ENCODE peak calls at places on chromosome 5, in four cellular contexts. H is psoas muscle, M is fibroblast of lung, F is foreskin fibroblast. R is an unnamed sample.

GRCh38 chr5:9405196-9405754 is 140.6 kb downstream of the SEMA5A start:
- DNase-seq in H (no peak), M (no peak), F (no peak), R (no peak)

GRCh38 chr5:173602423-173602822 is 14.0 kb downstream of the BOD1 start:
- DNase-seq in H (peak), M (peak), F (peak), R (peak)

GRCh38 chr5:2201832-2202231 is 319.1 kb upstream of the IRX4 start:
- DNase-seq in H (no peak), M (no peak), F (no peak), R (no peak)

GRCh38 chr5:173473293-173473692 is 143.2 kb downstream of the BOD1 start:
- DNase-seq in H (no peak), M (peak), F (no peak), R (no peak)

GRCh38 chr5:180366303-180366702 is 13.2 kb upstream of the GFPT2 start:
- DNase-seq in H (peak), M (peak), F (no peak), R (no peak)

GRCh38 chr5:135167634-135168033 is 133.6 kb upstream of the PITX1 start:
- DNase-seq in H (no peak), M (no peak), F (no peak), R (no peak)

GRCh38 chr5:17184596-17184995 is 32.8 kb upstream of the BASP1 start:
- DNase-seq in H (no peak), M (peak), F (no peak), R (no peak)

GRCh38 chr5:159824188-159825153 is 91.8 kb upstream of the ADRA1B start:
- DNase-seq in H (no peak), M (no peak), F (no peak), R (no peak)

GRCh38 chr5:14202462-14202861 is 59.3 kb downstream of the TRIO start:
- DNase-seq in H (no peak), M (peak), F (no peak), R (no peak)

GRCh38 chr5:14206028-14206725 is 63.0 kb downstream of the TRIO start:
- DNase-seq in H (no peak), M (peak), F (no peak), R (no peak)

GRCh38 chr5:14204785-14205321 is 61.7 kb downstream of the TRIO start:
- DNase-seq in H (peak), M (peak), F (peak), R (no peak)

GRCh38 chr5:14201325-14202061 is 58.4 kb downstream of the TRIO start:
- DNase-seq in H (no peak), M (peak), F (no peak), R (no peak)

GRCh38 chr5:14204011-14204670 is 61.0 kb downstream of the TRIO start:
- DNase-seq in H (no peak), M (no peak), F (no peak), R (no peak)
- H3K4me3 ChIP-seq in H (no peak), M (no peak), F (no peak), R (no peak)

DNA sequence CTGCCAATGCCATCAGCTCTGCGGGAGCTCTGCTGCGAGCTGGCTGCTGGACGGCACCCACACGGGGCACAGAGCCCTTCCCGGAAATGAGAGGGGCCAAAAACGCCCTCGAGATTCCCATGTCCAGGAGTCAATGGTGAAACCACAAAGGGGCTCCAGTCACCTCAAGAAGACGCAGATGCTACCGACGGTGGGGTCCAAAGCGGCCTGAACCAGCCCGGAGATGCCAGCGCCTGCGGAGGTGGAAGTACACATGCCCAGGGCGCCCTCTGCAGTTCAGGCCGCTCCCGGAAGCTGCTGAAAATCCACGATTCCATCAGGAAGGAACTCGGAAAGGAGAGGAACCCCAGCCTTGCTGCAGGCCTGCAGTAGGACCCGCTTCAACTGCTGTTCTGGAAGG is 82.4 kb upstream of the SELENOP start:
- DNase-seq in H (no peak), M (no peak), F (no peak), R (no peak)
- TF ChIP-seq CTCF in H (peak), M (peak), F (no peak), R (no peak)

DNA sequence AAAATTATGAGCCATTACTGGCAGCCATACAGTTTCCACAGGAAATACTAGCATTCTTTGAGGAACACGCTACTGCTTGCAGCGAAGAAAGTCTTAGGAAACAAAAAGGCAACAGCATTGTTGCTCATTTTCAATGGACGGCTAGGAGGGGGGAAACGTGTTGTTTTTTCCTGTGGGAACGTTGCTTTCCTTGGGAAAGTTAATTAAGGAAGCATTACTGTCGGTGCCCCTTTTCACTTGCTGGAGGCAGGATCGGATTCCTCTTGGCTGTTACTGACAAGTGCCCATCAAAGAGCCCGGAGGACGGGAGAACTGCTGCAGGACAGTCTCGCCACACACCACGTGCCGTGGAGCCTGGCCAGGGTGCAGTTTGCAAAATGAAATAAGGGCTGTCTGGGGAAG is 965 bp downstream of the SNCAIP start:
- DNase-seq in H (peak), M (peak), F (no peak), R (no peak)
- H3K4me3 ChIP-seq in H (peak), M (peak), F (peak), R (peak)

DNA sequence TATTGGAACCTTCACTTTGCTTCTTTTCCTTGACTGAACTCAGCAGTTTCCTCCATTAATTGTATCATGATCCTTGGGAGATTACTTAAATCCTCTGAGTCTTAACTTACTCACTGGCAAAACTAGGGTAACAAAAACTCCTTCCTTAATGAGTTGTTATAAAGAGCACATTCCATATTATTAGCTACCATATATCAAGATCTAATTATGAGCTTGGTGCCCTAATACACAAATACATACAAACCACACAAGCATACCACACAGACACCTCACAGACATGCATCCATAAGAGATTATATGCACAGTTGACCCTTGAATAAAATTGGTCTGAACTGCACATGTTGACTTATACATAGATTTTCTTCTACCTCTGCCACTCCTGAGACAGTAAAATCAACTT is 2.5 kb upstream of the SPINK7 start:
- DNase-seq in H (no peak), M (no peak), F (no peak), R (no peak)
- TF ChIP-seq CTCF in H (no peak), M (no peak), F (no peak), R (no peak)

DNA sequence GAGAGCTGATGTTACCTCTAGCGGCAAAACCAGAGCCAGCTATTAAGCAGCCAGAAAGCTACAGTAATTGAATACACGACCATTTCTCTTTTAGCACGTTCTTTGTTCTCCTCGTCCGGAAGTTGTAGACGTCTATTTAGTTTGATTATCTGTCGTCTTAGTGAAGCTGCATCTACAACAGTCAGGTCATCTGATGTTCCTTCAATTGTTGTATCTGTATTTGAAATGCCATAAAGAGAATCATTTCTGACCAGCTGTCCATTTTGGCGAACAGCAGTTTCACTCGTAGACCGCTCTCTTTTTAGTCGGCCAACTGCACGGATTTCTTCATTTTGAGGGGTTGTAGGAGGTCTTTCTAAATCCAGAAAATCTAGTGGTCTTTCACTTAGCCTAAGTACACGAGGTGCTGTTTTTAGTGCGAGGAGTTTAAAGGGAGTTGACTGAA is 12.6 kb downstream of the PDE6A start:
- DNase-seq in H (no peak), M (no peak), F (no peak), R (no peak)
- H3K4me3 ChIP-seq in H (peak), M (no peak), F (no peak), R (no peak)

DNA sequence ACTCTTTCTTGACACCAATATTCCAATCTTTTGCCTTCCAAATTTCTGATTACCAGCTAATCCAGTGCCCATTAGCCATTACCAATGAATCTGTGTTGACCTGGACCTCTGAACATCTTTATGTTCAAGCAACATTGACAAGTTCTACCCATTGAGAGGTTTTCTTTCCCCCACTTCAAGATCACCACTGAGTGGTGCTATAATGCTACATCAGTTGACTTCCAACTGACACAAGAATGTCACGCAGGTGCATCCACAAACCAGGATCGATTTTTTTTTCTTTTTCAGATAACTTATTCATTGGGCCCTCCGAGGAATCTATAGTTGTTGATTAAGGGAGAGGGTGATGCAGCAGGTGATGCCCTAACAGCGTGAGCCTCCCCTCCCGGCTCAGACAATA is 102.6 kb downstream of the SLC1A3 start:
- DNase-seq in H (no peak), M (no peak), F (no peak), R (no peak)
- TF ChIP-seq CTCF in H (no peak), M (no peak), F (no peak), R (no peak)

DNA sequence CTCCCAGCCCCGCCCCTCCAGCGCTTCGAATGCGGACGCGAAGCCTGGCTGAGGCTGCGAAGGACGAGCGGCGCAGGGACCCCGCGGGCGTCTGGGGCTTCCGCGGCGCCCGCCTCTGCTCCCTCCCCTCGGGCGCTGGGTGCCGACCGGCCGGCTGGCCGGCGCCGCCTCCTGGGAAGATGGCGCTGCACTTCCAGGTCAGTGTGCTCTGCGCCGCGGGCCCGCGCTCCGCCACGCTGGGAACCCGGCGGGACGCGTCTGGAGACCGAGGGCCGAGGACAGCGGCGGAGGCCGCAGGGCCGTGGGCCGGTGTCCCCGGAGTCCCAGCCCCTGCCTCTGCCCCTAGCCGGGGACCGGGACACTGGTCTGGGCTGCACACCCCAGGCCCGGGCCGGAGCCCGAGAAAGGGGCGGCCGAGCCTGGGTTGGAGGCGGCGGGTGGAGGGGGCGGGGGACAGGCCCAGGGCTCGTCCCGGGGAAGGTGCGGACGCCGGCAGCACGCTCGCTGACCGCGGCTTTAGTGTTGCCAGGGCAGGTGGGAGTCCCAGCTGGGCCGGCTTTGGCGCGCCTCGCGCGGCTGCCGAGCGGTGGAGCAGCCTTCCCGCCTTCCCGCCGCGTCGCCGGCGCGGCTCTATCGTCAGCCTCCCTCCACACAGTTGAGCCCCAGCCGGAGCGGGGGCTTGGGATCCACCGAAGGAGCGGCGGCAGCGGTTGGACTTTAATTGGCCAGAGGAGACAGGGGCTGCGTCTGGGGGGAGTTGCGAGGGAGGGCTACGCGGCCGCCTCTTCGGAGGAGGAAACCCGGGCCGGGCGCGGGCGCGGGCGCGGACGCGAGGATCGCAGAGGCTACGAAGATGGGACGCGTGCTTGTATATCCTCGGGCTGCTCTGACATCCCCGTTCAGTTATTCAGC is at the start of gene RANBP17:
- DNase-seq in H (peak), M (peak), F (peak), R (no peak)
- H3K4me3 ChIP-seq in H (peak), M (peak), F (peak), R (peak)

GRCh38 chr5:104733063-104733719 is 1170.6 kb upstream of the NUDT12 start:
- DNase-seq in H (no peak), M (no peak), F (no peak), R (no peak)

GRCh38 chr5:104739905-104740304 is 1177.3 kb upstream of the NUDT12 start:
- DNase-seq in H (no peak), M (no peak), F (no peak), R (no peak)

GRCh38 chr5:104739503-104739902 is 1176.9 kb upstream of the NUDT12 start:
- DNase-seq in H (no peak), M (no peak), F (no peak), R (no peak)

GRCh38 chr5:104734046-104734445 is 1171.5 kb upstream of the NUDT12 start:
- DNase-seq in H (no peak), M (no peak), F (no peak), R (no peak)
- TF ChIP-seq CTCF in H (no peak), M (no peak), F (no peak), R (no peak)

GRCh38 chr5:111742166-111742565 is 14.8 kb downstream of the NREP start:
- DNase-seq in H (no peak), M (no peak), F (no peak), R (no peak)
- H3K4me3 ChIP-seq in H (peak), M (no peak), F (peak), R (no peak)

R was measured in AG04449.